ENCODE peak calls at places on chromosomes 13 and 19, in five cellular contexts. C is IMR-90, D is trophoblast cell, T is H1, K is neuronal stem cell. M is an unnamed sample.

GRCh38 chr19:14536926-14537692 is 7.7 kb downstream of the TECR start:
- DNase-seq in K (peak; percentile 83), T (peak; percentile 94), C (no peak), D (peak; percentile 83), M (peak; percentile 62)

GRCh38 chr13:30840515-30840914 is 65.6 kb upstream of the MEDAG start:
- DNase-seq in K (no peak), T (no peak), D (no peak), C (no peak), M (no peak)

GRCh38 chr19:29482855-29483640 is 42.7 kb upstream of the VSTM2B start:
- DNase-seq in C (no peak), K (no peak), T (no peak), D (no peak), M (no peak)

GRCh38 chr13:19713186-19713965 is 69.4 kb downstream of the PSPC1 start:
- DNase-seq in K (no peak), C (peak; percentile 85), T (no peak), D (peak; percentile 34), M (peak; percentile 90)

GRCh38 chr19:16293133-16294085 is 31.2 kb upstream of the KLF2 start:
- DNase-seq in K (no peak), C (peak; percentile 99), D (no peak), T (no peak), M (peak; percentile 94)

GRCh38 chr19:7849631-7850428 is 19.8 kb downstream of the EVI5L start:
- DNase-seq in K (no peak), T (no peak), C (no peak), D (no peak), M (no peak)

GRCh38 chr13:48585456-48585840 is 52.6 kb upstream of the RCBTB2 start:
- DNase-seq in K (peak; percentile 43), C (no peak), T (no peak), D (peak; percentile 63), M (no peak)

GRCh38 chr13:33545492-33545891 is 259.9 kb upstream of the STARD13 start:
- DNase-seq in C (no peak), D (peak; percentile 33), K (no peak), T (no peak), M (no peak)

GRCh38 chr19:16417660-16418596 is 53.8 kb downstream of the EPS15L1 start:
- DNase-seq in D (peak; percentile 75), C (peak; percentile 42), K (peak; percentile 37), T (peak; percentile 72), M (peak; percentile 70)

GRCh38 chr19:20197747-20198146 is 30.7 kb downstream of the ZNF486 start:
- DNase-seq in T (no peak), K (no peak), D (no peak), C (no peak), M (no peak)

DNA sequence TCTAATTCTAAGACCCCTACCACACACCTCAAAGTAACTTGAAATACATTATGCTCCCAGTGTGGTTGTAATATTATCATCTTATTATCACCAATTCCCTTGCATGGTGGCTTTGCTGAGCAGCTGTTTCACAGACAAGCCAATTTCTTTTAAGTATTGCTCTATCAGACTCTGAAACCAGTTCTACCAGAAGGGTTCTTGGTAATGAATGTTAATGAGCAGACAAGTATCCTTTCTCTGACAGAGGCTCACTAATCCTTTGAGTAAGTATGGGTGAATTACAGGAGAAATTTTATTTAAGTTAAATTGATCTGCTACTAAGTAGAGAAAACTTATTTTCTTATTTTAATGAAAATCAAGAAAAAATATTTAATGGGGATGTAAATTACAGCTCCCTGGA is 326.0 kb downstream of the GPC6 start:
- DNase-seq in C (no peak), K (no peak), D (no peak), T (no peak), M (no peak)
- H3K18ac ChIP-seq in C (no peak overlapping the region), K (no peak overlapping the region), D (no peak overlapping the region), T (no peak overlapping the region), M (no peak overlapping the region)

GRCh38 chr13:113209336-113209879 is at the start of gene CUL4A:
- DNase-seq in K (peak; percentile 84), D (peak; percentile 53), T (no peak), C (peak; percentile 60), M (peak; percentile 84)
- H4K91ac ChIP-seq in K (peak within 1 kb of the TSS; percentile 53), D (peak within 1 kb of the TSS; percentile 100), T (peak within 1 kb of the TSS; percentile 94), C (peak within 1 kb of the TSS; percentile 93), M (peak within 1 kb of the TSS; percentile 97)

GRCh38 chr19:4380254-4380727 is 20.1 kb downstream of the SH3GL1 start:
- DNase-seq in C (no peak), K (no peak), D (no peak), T (no peak), M (no peak)
- H3K4me3 ChIP-seq in C (no peak overlapping the region), K (no peak overlapping the region), D (no peak overlapping the region), T (no peak overlapping the region), M (no peak overlapping the region)

DNA sequence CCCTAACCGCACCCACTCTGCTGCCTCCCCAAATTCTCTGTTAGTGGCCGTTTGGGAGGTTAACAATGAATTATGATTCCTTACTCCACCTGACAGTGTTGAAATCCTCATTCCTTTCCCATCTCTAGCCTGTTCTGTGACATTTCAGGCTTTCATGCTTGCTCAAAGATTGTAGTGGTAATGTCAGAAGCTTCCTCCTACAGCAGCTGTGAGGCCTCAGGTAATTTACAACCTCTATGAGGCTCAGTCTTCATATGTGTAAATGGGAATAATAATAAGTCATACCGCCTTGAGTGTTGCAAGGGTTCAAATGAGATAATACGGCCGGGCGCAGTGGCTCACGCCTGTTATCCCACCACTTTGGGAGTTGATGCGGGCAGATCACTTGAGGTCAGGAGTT is 977 bp upstream of the SLC1A5 start:
- DNase-seq in K (no peak), D (peak; percentile 92), T (no peak), C (no peak), M (no peak)
- H3K18ac ChIP-seq in K (no peak overlapping the region), D (no peak overlapping the region), T (no peak overlapping the region), C (no peak overlapping the region), M (no peak overlapping the region)

DNA sequence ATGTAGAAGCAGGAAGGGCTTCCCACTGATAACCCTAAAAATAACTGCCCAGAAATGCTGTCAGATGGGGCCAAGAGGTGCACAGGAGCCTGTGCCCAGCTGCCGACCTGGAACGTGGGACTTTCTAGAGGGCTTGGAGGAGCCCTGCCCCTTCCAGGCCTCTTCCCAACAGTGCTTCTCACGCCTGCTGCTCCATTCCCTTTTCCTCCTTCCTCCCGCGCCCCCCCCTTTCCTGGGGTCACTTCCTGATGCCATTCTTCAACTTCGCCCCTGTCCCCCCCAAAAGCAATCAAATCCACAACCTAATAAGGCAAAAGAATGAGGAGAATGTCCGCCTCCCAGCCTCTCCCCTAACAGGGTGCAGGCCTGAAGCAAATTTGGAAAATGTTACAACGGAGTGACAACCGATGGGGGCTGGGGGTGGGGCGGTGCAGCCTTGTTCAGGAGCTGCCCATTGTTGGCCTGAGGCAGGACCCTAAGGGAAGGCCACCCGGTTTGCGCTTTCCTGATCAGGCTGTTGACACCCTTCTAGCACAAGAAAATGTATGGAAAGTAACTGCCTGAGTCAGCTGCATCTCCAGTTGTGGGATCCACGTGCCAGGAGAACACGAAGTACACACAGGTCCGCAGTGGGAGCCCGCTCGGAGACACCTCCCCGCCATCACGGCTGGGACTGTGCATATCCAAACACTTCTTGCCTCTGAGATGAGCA is 18.7 kb downstream of the ACTN4 start:
- DNase-seq in K (peak; percentile 90), C (peak; percentile 51), T (peak; percentile 92), D (no peak), M (peak; percentile 71)
- H4K91ac ChIP-seq in K (no peak overlapping the region), C (peak overlapping the region; percentile 99), T (peak overlapping the region; percentile 95), D (peak overlapping the region; percentile 86), M (peak overlapping the region; percentile 98)

GRCh38 chr19:17847538-17848366 is at the start of gene JAK3:
- DNase-seq in T (peak; percentile 75), K (peak; percentile 79), C (peak; percentile 46), D (no peak), M (peak; percentile 69)
- H3K4me3 ChIP-seq in T (peak within 1 kb of the TSS; percentile 52), K (peak within 1 kb of the TSS; percentile 16), C (peak within 1 kb of the TSS; percentile 34), D (no peak within 1 kb of the TSS), M (peak within 1 kb of the TSS; percentile 56)